ENCODE peak calls at places on chromosome 10, in ten cellular contexts. R is hepatocyte, Y is fibroblast of villous mesenchyme, E is PC-3, O is GM12865, V is SK-N-SH, T is fibroblast of the aortic adventitia, W is cardiac muscle cell, U is AG10803, A is A549. B is an unnamed sample.

GRCh38 chr10:97584060-97584797 is at the start of gene HOGA1:
- DNase-seq in A (peak), Y (peak), W (peak), O (peak), T (peak), U (peak), V (peak), E (peak), R (peak), B (no peak)

GRCh38 chr10:3803884-3804741 is 19.1 kb upstream of the KLF6 start:
- DNase-seq in U (peak), T (no peak), O (no peak), A (no peak), Y (no peak), E (no peak), V (no peak), W (peak), R (no peak), B (no peak)

GRCh38 chr10:61640876-61641275 is 21.9 kb upstream of the CABCOCO1 start:
- DNase-seq in U (no peak), T (no peak), V (no peak), E (no peak), Y (no peak), W (no peak), R (no peak), O (no peak), A (no peak), B (no peak)

GRCh38 chr10:90642136-90642535 is 215.7 kb downstream of the HTR7 start:
- DNase-seq in U (no peak), O (no peak), V (no peak), W (peak), R (no peak), A (no peak), T (peak), E (peak), Y (peak), B (no peak)

GRCh38 chr10:68828833-68829232 is 1.5 kb downstream of the STOX1 start:
- DNase-seq in V (no peak), U (no peak), O (no peak), E (no peak), W (no peak), A (no peak), Y (no peak), T (no peak), R (no peak), B (no peak)

GRCh38 chr10:2619927-2620326 is 447.4 kb upstream of the PFKP start:
- DNase-seq in Y (no peak), A (no peak), U (no peak), T (no peak), W (no peak), E (no peak), O (no peak), R (no peak), V (peak), B (no peak)

GRCh38 chr10:6563075-6563474 is 17.0 kb downstream of the PRKCQ start:
- DNase-seq in O (no peak), V (no peak), U (no peak), T (no peak), Y (no peak), E (no peak), W (no peak), R (no peak), A (no peak), B (no peak)

GRCh38 chr10:17453377-17454091 is 861 bp downstream of the ST8SIA6 start:
- DNase-seq in W (peak), O (no peak), A (peak), U (peak), R (peak), V (peak), Y (peak), E (peak), T (no peak), B (no peak)

GRCh38 chr10:6465437-6465836 is 114.6 kb downstream of the PRKCQ start:
- DNase-seq in U (no peak), T (no peak), O (no peak), Y (no peak), V (no peak), E (no peak), W (no peak), R (no peak), A (no peak), B (no peak)

GRCh38 chr10:15349133-15349532 is 22.0 kb downstream of the FAM171A1 start:
- DNase-seq in U (no peak), W (no peak), E (no peak), V (no peak), T (no peak), O (no peak), R (no peak), A (no peak), Y (no peak), B (no peak)

GRCh38 chr10:15347205-15347604 is 23.9 kb downstream of the FAM171A1 start:
- DNase-seq in R (no peak), W (no peak), T (no peak), A (no peak), V (no peak), Y (no peak), O (no peak), U (no peak), E (no peak), B (no peak)

GRCh38 chr10:15351099-15351820 is 19.8 kb downstream of the FAM171A1 start:
- DNase-seq in Y (no peak), V (no peak), W (no peak), E (no peak), R (no peak), T (no peak), A (no peak), O (no peak), U (no peak), B (no peak)

GRCh38 chr10:15346440-15347141 is 24.5 kb downstream of the FAM171A1 start:
- DNase-seq in T (peak), V (peak), R (no peak), W (peak), E (no peak), A (no peak), U (peak), O (no peak), Y (no peak), B (no peak)

GRCh38 chr10:15348579-15348978 is 22.5 kb downstream of the FAM171A1 start:
- DNase-seq in A (no peak), V (no peak), O (no peak), W (peak), Y (peak), R (no peak), E (no peak), U (peak), T (peak), B (no peak)
- H3K4me3 ChIP-seq in A (no peak), V (no peak), O (no peak), W (no peak), Y (peak), R (no peak), E (peak), U (peak), T (peak), B (peak)

DNA sequence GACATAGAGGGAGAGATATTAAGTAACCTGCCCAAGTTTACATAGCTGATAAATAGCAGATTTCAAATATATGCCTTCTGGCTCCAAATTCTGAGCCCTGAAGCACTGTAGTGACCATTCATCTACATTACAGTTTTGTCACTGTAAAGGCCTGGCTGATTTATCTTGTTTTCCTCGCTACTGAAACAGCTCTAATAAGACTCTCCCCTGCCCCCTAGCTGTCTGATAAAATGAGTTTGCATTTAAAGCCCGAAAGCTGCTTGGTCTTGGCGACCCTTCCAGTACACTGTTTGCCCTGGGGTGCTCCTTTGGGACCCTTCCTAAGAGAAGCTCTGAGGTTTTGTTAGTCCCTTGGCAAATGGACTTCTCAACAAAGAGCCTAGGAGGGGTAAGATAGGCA is 59.7 kb upstream of the RAB11FIP2 start:
- DNase-seq in W (peak), E (peak), T (peak), R (peak), U (peak), A (peak), O (peak), V (no peak), Y (peak), B (no peak)
- TF ChIP-seq CTCF in W (peak), E (peak), T (peak), R (peak), U (peak), A (peak), O (peak), V (peak), Y (peak), B (peak)

GRCh38 chr10:71658349-71658745 is 61.2 kb downstream of the C10orf105 start:
- DNase-seq in Y (no peak), A (no peak), T (no peak), O (no peak), U (no peak), W (no peak), E (no peak), V (no peak), R (no peak), B (no peak)
- H3K4me3 ChIP-seq in Y (no peak), A (no peak), T (no peak), O (no peak), U (no peak), W (no peak), E (no peak), V (no peak), R (no peak), B (no peak)

DNA sequence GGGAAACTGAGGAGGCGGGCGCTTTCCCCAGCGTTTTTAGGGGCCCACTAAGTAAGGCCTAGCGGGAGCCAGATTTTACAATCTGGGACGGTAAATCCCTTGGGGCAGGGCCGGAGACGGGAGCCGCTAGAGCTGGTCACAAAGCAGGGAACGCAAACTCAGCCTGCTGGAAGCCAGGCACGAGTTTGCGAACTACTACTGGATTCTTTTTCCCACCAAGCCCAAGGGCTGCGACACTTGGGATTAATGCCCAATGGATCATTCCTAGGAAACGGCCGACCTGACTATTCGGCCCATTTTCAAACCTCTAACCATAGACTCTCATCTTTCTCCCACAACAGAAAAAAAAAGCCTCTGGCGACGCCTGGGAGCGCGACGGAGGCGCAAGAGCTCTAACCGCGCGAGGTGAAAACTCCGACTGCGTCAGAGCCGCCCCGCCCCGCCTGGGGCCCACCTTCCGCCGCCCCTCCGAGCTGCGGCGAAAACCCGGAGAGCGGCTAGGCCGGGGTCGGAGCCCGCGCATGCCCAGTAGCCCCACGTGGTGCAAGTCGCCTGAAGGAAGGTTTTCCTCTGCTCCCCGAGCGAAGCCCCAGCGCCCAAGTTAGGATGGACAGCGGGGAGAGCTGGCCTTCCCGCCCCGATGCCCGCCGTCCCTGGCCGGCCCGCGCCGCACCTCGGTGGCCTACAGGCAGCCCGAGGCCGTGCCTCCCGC is 554 bp upstream of the SGMS1 start:
- DNase-seq in V (peak), E (peak), O (peak), W (peak), T (peak), A (peak), U (peak), R (peak), Y (peak), B (peak)
- TF ChIP-seq CTCF in V (no peak), E (no peak), O (no peak), W (no peak), T (no peak), A (no peak), U (no peak), R (no peak), Y (no peak), B (no peak)

GRCh38 chr10:76491216-76491615 is 1059.8 kb downstream of the LRMDA start:
- DNase-seq in R (no peak), V (no peak), U (no peak), W (peak), T (peak), A (no peak), O (no peak), Y (peak), E (no peak), B (no peak)
- H3K4me3 ChIP-seq in R (no peak), V (no peak), U (no peak), W (no peak), T (no peak), A (no peak), O (no peak), Y (no peak), E (no peak), B (no peak)

GRCh38 chr10:102604379-102604960 is 39.8 kb upstream of the TRIM8 start:
- DNase-seq in U (peak), V (no peak), Y (peak), E (peak), W (peak), A (peak), O (no peak), T (peak), R (peak), B (no peak)
- TF ChIP-seq CTCF in U (no peak), V (no peak), Y (no peak), E (no peak), W (peak), A (no peak), O (no peak), T (no peak), R (no peak), B (no peak)

DNA sequence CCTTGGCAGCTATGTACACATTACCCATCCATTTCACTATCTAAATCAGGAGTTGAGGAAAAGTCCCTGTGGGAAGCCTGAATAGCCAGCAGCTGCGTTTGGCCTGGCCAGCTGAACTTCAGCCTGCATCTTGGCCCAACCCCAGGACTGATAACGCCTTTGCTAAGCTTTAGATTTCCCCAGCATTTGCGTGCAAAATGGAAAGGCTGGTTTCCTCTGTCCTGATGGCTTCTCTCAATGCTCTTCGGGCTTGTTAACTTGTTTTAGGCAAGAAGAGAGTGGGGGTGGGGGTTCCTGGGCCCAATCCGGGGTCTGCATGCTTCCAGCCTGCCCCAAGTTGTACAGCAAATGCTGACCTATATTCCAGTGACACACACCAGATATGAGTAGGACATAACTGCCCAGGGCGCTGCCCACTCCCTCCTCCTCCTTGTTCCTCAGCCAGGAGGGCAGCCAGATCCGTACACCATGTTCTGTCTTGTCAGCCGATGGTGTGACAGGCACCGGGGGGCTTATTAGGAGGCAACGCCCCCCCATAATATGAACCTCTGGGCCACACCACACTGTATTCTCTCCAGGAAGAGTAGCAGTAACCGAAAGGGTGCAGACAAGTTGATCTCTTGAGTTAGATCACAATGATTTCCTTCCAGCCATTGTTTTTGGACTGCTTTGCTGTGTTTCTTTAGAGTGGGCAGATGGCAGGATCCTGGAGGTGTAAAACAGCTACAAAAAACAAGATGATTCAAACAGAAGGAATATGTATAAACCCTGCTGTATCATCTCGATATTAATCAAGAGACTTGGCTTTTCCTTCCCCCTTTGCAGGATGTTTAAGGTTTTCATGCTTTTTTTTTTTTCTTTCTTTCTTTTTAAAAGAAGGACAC is 339.0 kb downstream of the RNLS start:
- DNase-seq in W (peak), V (peak), A (no peak), T (peak), U (no peak), R (peak), O (no peak), E (no peak), Y (peak), B (no peak)
- H3K4me3 ChIP-seq in W (no peak), V (peak), A (no peak), T (peak), U (no peak), R (no peak), O (no peak), E (no peak), Y (no peak), B (no peak)

GRCh38 chr10:35423505-35424306 is 87.4 kb downstream of the CCNY start:
- DNase-seq in E (peak), O (no peak), R (no peak), U (peak), V (no peak), W (no peak), T (peak), Y (peak), A (no peak), B (no peak)
- TF ChIP-seq CTCF in E (peak), O (no peak), R (no peak), U (peak), V (no peak), W (no peak), T (no peak), Y (no peak), A (no peak), B (no peak)

GRCh38 chr10:42952358-42952757 is 124.5 kb upstream of the RET start:
- DNase-seq in U (peak), O (no peak), E (peak), V (no peak), A (no peak), T (no peak), Y (peak), R (peak), W (no peak), B (no peak)

GRCh38 chr10:42949287-42949686 is 127.6 kb upstream of the RET start:
- DNase-seq in T (no peak), E (no peak), R (no peak), A (no peak), O (no peak), U (no peak), W (no peak), V (no peak), Y (no peak), B (no peak)

GRCh38 chr10:42952931-42953683 is 123.8 kb upstream of the RET start:
- DNase-seq in R (no peak), A (no peak), W (no peak), O (no peak), V (no peak), E (no peak), U (no peak), T (no peak), Y (no peak), B (no peak)

GRCh38 chr10:42951486-42952251 is 125.2 kb upstream of the RET start:
- DNase-seq in U (no peak), T (no peak), W (peak), O (no peak), V (no peak), Y (no peak), E (peak), A (no peak), R (peak), B (no peak)

GRCh38 chr10:42950606-42951485 is 126.0 kb upstream of the RET start:
- DNase-seq in W (no peak), U (no peak), T (no peak), E (no peak), A (no peak), Y (no peak), R (no peak), O (no peak), V (no peak), B (no peak)
- H3K4me3 ChIP-seq in W (no peak), U (no peak), T (no peak), E (peak), A (no peak), Y (no peak), R (no peak), O (no peak), V (no peak), B (no peak)

GRCh38 chr10:14954001-14954770 is at the start of gene DCLRE1C:
- DNase-seq in U (peak), E (peak), A (peak), R (peak), V (peak), O (peak), W (peak), Y (peak), T (peak), B (peak)

GRCh38 chr10:14954934-14955333 is 1.0 kb upstream of the DCLRE1C start:
- DNase-seq in R (no peak), Y (no peak), A (no peak), V (no peak), U (no peak), W (no peak), E (no peak), O (no peak), T (no peak), B (no peak)

GRCh38 chr10:14949291-14949690 is 4.6 kb downstream of the DCLRE1C start:
- DNase-seq in E (no peak), R (no peak), U (no peak), V (no peak), A (no peak), W (peak), O (no peak), T (no peak), Y (peak), B (no peak)

GRCh38 chr10:14952851-14953451 is 945 bp downstream of the DCLRE1C start:
- DNase-seq in U (no peak), Y (no peak), E (no peak), V (peak), O (peak), R (peak), W (no peak), A (no peak), T (no peak), B (no peak)

DNA sequence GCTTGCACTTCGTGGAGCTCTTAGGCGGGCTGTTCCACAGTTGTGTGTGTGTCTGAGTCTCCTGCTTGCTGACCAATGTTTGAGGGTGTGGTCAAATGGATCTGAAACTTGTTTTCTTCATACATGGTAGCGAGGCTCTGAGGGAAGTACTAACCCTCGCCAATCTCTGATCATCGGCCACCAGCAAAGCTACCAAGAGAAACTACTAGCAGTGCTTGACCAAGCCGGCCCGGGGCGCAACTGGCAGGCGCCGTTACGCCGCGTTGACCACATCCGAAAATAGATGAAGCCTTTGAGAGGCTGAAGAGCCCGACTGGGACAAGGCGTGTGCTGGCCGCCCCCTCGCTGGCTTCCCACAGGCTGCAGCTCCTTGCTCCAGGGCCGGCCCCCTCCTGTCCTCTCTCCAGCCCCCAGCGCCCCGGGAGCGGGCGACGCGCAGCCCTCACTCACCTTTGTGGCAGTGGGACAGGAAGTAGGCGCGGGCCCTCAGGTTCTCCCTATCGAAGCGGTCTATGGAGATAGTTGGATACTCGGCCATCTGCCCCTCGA is 370 bp downstream of the DCLRE1C start:
- DNase-seq in W (peak), V (peak), R (peak), A (peak), O (peak), U (peak), Y (peak), T (peak), E (peak), B (no peak)
- TF ChIP-seq CTCF in W (no peak), V (peak), R (no peak), A (no peak), O (no peak), U (peak), Y (peak), T (peak), E (no peak), B (peak)

B was measured in AG04449.